ENCODE peak calls at places on chromosomes 4 and X, in seven cellular contexts. V is NCI-H1436; U is mesothelial cell of epicardium; I is HFF-Myc; K is NCI-H446 treated with DMSO at 0.1 percent for 48 hours; J is stimulated activated CD8-positive, alpha-beta memory T cell treated with anti-CD3 and anti-CD28 coated beads, Interleukin-7, amount 100 ng/mL, for 24 hours; N is COR-L47. H is an unnamed sample.

GRCh38 chr4:1408418-1408817 is 2.2 kb upstream of the NKX1-1 start:
- DNase-seq in V (no peak), U (peak; percentile 31), I (no peak), K (no peak), J (no peak), N (no peak), H (no peak)

GRCh38 chr4:32172086-32172485 is 1451.9 kb downstream of the PCDH7 start:
- DNase-seq in V (no peak), U (no peak), I (no peak), K (no peak), J (no peak), N (no peak), H (no peak)

GRCh38 chrX:122552291-122552800 is 631.7 kb upstream of the GRIA3 start:
- DNase-seq in V (no peak), U (no peak), I (no peak), K (no peak), J (no peak), N (no peak), H (no peak)

GRCh38 chrX:80335062-80335830 is 85.0 kb upstream of the TENT5D start:
- DNase-seq in V (no peak), U (no peak), I (no peak), K (no peak), J (no peak), N (no peak), H (peak; percentile 4)

GRCh38 chrX:129115104-129115503 is 408.2 kb downstream of the SMARCA1 start:
- DNase-seq in V (peak; percentile 42), U (no peak), I (no peak), K (no peak), J (no peak), N (peak; percentile 37), H (peak; percentile 72)

GRCh38 chrX:84907324-84907946 is 96.2 kb upstream of the APOOL start:
- DNase-seq in V (no peak), U (no peak), I (no peak), K (no peak), J (no peak), N (peak; percentile 34), H (no peak)

GRCh38 chr4:31415629-31416028 is 695.5 kb downstream of the PCDH7 start:
- DNase-seq in V (no peak), U (no peak), I (no peak), K (no peak), J (no peak), N (no peak), H (no peak)

GRCh38 chrX:34915463-34916225 is 27.0 kb upstream of the FAM47B start:
- DNase-seq in V (no peak), U (no peak), I (no peak), K (no peak), J (no peak), N (no peak), H (no peak)

GRCh38 chr4:18454349-18454748 is 432.8 kb upstream of the LCORL start:
- DNase-seq in V (no peak), U (no peak), I (no peak), K (no peak), J (no peak), N (no peak), H (no peak)

GRCh38 chr4:14428125-14428524 is 574.2 kb upstream of the CPEB2 start:
- DNase-seq in V (no peak), U (no peak), I (no peak), K (no peak), J (no peak), N (no peak), H (no peak)

GRCh38 chr4:153212755-153213154 is 8.5 kb downstream of the TRIM2 start:
- DNase-seq in V (no peak), U (no peak), I (no peak), K (no peak), J (no peak), N (no peak), H (no peak)

GRCh38 chr4:26048378-26048882 is 134.4 kb downstream of the SMIM20 start:
- DNase-seq in V (no peak), U (no peak), I (peak; percentile 83), K (no peak), J (no peak), N (no peak), H (no peak)

GRCh38 chr4:80202784-80203553 is 5.7 kb downstream of the PRDM8 start:
- DNase-seq in V (no peak), U (no peak), I (no peak), K (no peak), J (no peak), N (no peak), H (no peak)

GRCh38 chr4:111434581-111434980 is 710.7 kb upstream of the FAM241A start:
- DNase-seq in V (no peak), U (no peak), I (no peak), K (no peak), J (no peak), N (no peak), H (no peak)

GRCh38 chr4:65599335-65599734 is 71.0 kb downstream of the EPHA5 start:
- DNase-seq in V (no peak), U (no peak), I (no peak), K (no peak), J (no peak), N (no peak), H (no peak)

GRCh38 chr4:39259571-39260330 is 77.4 kb downstream of the WDR19 start:
- DNase-seq in V (no peak), U (no peak), I (no peak), K (no peak), J (no peak), N (no peak), H (no peak)

GRCh38 chr4:173169428-173170209 is 1.0 kb downstream of the GALNT7 start:
- DNase-seq in V (peak; percentile 16), U (peak; percentile 72), I (no peak), K (no peak), J (peak; percentile 15), N (peak; percentile 57), H (peak; percentile 50)

GRCh38 chr4:52617467-52618017 is 41.6 kb downstream of the USP46 start:
- DNase-seq in V (no peak), U (no peak), I (no peak), K (no peak), J (no peak), N (no peak), H (no peak)

GRCh38 chr4:7268941-7269340 is 76.6 kb downstream of the SORCS2 start:
- DNase-seq in V (no peak), U (no peak), I (no peak), K (no peak), J (no peak), N (no peak), H (no peak)

GRCh38 chr4:60923075-60923474 is 277.1 kb upstream of the ADGRL3 start:
- DNase-seq in V (no peak), U (no peak), I (no peak), K (no peak), J (no peak), N (peak; percentile 76), H (no peak)

GRCh38 chr4:61511716-61512488 is 311.8 kb downstream of the ADGRL3 start:
- DNase-seq in V (no peak), U (no peak), I (no peak), K (no peak), J (no peak), N (no peak), H (no peak)

GRCh38 chr4:78610546-78611214 is 59.1 kb downstream of the ANXA3 start:
- DNase-seq in V (no peak), U (no peak), I (peak; percentile 46), K (no peak), J (no peak), N (no peak), H (no peak)

GRCh38 chrX:54157561-54157960 is 25.5 kb downstream of the FAM120C start:
- DNase-seq in V (no peak), U (no peak), I (no peak), K (no peak), J (no peak), N (no peak), H (no peak)

GRCh38 chr4:7347981-7348380 is 86.7 kb downstream of the PSAPL1 start:
- DNase-seq in V (no peak), U (no peak), I (no peak), K (no peak), J (no peak), N (no peak), H (no peak)

GRCh38 chr4:94214703-94215360 is 7.2 kb downstream of the SMARCAD1 start:
- DNase-seq in V (no peak), U (no peak), I (no peak), K (no peak), J (no peak), N (no peak), H (no peak)

GRCh38 chrX:46559062-46559461 is 13.8 kb upstream of the ZNF674 start:
- DNase-seq in V (no peak), U (no peak), I (no peak), K (no peak), J (no peak), N (no peak), H (no peak)

GRCh38 chr4:87884976-87885574 is 52.3 kb downstream of the MEPE start:
- DNase-seq in V (no peak), U (no peak), I (no peak), K (no peak), J (no peak), N (no peak), H (no peak)

GRCh38 chr4:13984996-13985780 is 357.7 kb upstream of the BOD1L1 start:
- DNase-seq in V (no peak), U (no peak), I (no peak), K (no peak), J (no peak), N (no peak), H (no peak)

GRCh38 chr4:20493761-20494353 is 206.4 kb upstream of the PACRGL start:
- DNase-seq in V (no peak), U (no peak), I (no peak), K (no peak), J (no peak), N (no peak), H (no peak)

GRCh38 chr4:28278676-28279075 is 1418.0 kb downstream of the STIM2 start:
- DNase-seq in V (no peak), U (no peak), I (no peak), K (no peak), J (no peak), N (no peak), H (no peak)

GRCh38 chrX:18707442-18708049 is at the start of gene PPEF1:
- DNase-seq in V (no peak), U (no peak), I (no peak), K (no peak), J (no peak), N (no peak), H (peak; percentile 13)

GRCh38 chr4:86243750-86244149 is 116.1 kb downstream of the MAPK10 start:
- DNase-seq in V (no peak), U (no peak), I (no peak), K (no peak), J (no peak), N (no peak), H (no peak)

GRCh38 chr4:151266542-151266941 is 10.4 kb upstream of the PRSS48 start:
- DNase-seq in V (no peak), U (no peak), I (no peak), K (no peak), J (no peak), N (no peak), H (no peak)

GRCh38 chr4:158811704-158812103 is 42.9 kb downstream of the FNIP2 start:
- DNase-seq in V (no peak), U (no peak), I (no peak), K (no peak), J (no peak), N (no peak), H (no peak)

GRCh38 chr4:14910411-14910810 is 91.9 kb upstream of the CPEB2 start:
- DNase-seq in V (no peak), U (no peak), I (no peak), K (no peak), J (no peak), N (no peak), H (no peak)

GRCh38 chr4:114941522-114941921 is 171.9 kb downstream of the NDST4 start:
- DNase-seq in V (no peak), U (no peak), I (no peak), K (peak; percentile 79), J (no peak), N (no peak), H (no peak)

GRCh38 chr4:151325320-151326246 is at the start of gene SH3D19:
- DNase-seq in V (no peak), U (peak; percentile 58), I (no peak), K (no peak), J (no peak), N (no peak), H (peak; percentile 60)

GRCh38 chr4:180675368-180675675 is 1567.9 kb upstream of the TENM3 start:
- DNase-seq in V (no peak), U (no peak), I (no peak), K (no peak), J (no peak), N (peak; percentile 81), H (no peak)

H was measured in HEK293T.